ENCODE peak calls at places on chromosomes 13 and 19, in nine cellular contexts. X, H, U, L, E, P, F, I and K are unnamed samples.

GRCh38 chr19:13033244-13033643 is 38.0 kb downstream of the NFIX start:
- DNase-seq in X (no peak), H (no peak), U (no peak), L (peak), E (no peak), P (no peak), F (no peak), I (no peak), K (no peak)

GRCh38 chr19:632228-633067 is 889 bp downstream of the POLRMT start:
- DNase-seq in X (peak), H (no peak), U (no peak), L (peak), E (no peak), P (no peak), F (no peak), I (peak), K (peak)

GRCh38 chr19:38385804-38386257 is 2.0 kb downstream of the GGN start:
- DNase-seq in X (no peak), H (no peak), U (no peak), L (no peak), E (no peak), P (no peak), F (no peak), I (no peak), K (no peak)

GRCh38 chr19:4638330-4638729 is 986 bp upstream of the TNFAIP8L1 start:
- DNase-seq in X (peak), H (no peak), U (no peak), L (no peak), E (no peak), P (no peak), F (no peak), I (no peak), K (no peak)

GRCh38 chr19:3175761-3176714 is 2.5 kb upstream of the S1PR4 start:
- DNase-seq in X (peak), H (no peak), U (peak), L (no peak), E (no peak), P (no peak), F (no peak), I (no peak), K (peak)

GRCh38 chr19:8585894-8586750 is 8.9 kb upstream of the MYO1F start:
- DNase-seq in X (peak), H (no peak), U (no peak), L (no peak), E (no peak), P (peak), F (no peak), I (no peak), K (peak)

GRCh38 chr19:54255105-54255775 is 1.8 kb downstream of the LILRB5 start:
- DNase-seq in X (no peak), H (peak), U (no peak), L (no peak), E (no peak), P (no peak), F (no peak), I (no peak), K (no peak)

GRCh38 chr13:33330483-33330882 is 44.9 kb upstream of the STARD13 start:
- DNase-seq in X (no peak), H (no peak), U (no peak), L (no peak), E (no peak), P (no peak), F (no peak), I (no peak), K (no peak)

GRCh38 chr19:17610384-17610783 is 54.9 kb downstream of the COLGALT1 start:
- DNase-seq in X (no peak), H (no peak), U (no peak), L (no peak), E (no peak), P (no peak), F (no peak), I (no peak), K (peak)

GRCh38 chr19:29503140-29503758 is 22.5 kb upstream of the VSTM2B start:
- DNase-seq in X (no peak), H (no peak), U (no peak), L (no peak), E (no peak), P (no peak), F (no peak), I (no peak), K (no peak)

GRCh38 chr13:109204252-109204651 is 574.8 kb downstream of the MYO16 start:
- DNase-seq in X (no peak), H (no peak), U (no peak), L (no peak), E (no peak), P (no peak), F (no peak), I (no peak), K (no peak)